ENCODE peak calls at places on chromosome 7, in five cellular contexts. M is prostate gland; X is NB4; I is glomerular endothelial cell; Q is stimulated activated naive CD4-positive, alpha-beta T cell. F is an unnamed sample.

GRCh38 chr7:92456241-92456640 is 9.0 kb downstream of the GATAD1 start:
- DNase-seq in Q (no peak), X (no peak), M (no peak), I (no peak), F (no peak)

GRCh38 chr7:130065500-130066152 is 4.7 kb upstream of the KLHDC10 start:
- DNase-seq in I (no peak), M (no peak), Q (no peak), X (no peak), F (no peak)

GRCh38 chr7:152756126-152756525 is 3.4 kb upstream of the ACTR3B start:
- DNase-seq in Q (no peak), I (no peak), X (no peak), M (no peak), F (no peak)

GRCh38 chr7:6359742-6360141 is 87.3 kb upstream of the CYTH3 start:
- DNase-seq in Q (no peak), X (peak; percentile 66), M (no peak), I (no peak), F (no peak)

GRCh38 chr7:76364198-76364584 is 5.4 kb upstream of the YWHAG start:
- DNase-seq in X (peak; percentile 88), I (no peak), Q (no peak), M (no peak), F (no peak)

GRCh38 chr7:94580601-94581000 is 71.0 kb downstream of the CASD1 start:
- DNase-seq in M (no peak), I (no peak), X (no peak), Q (no peak), F (no peak)

GRCh38 chr7:109259151-109259550 is 689.5 kb downstream of the DNAJB9 start:
- DNase-seq in X (peak; percentile 10), Q (no peak), M (no peak), I (no peak), F (no peak)

GRCh38 chr7:26787696-26788095 is 76.7 kb downstream of the SKAP2 start:
- DNase-seq in M (no peak), Q (no peak), I (no peak), X (no peak), F (no peak)

GRCh38 chr7:147485660-147486210 is 1104.8 kb upstream of the C7orf33 start:
- DNase-seq in M (no peak), Q (no peak), X (no peak), I (no peak), F (peak; percentile 7)

GRCh38 chr7:33814958-33815735 is 90.2 kb upstream of the BMPER start:
- DNase-seq in I (no peak), Q (no peak), M (no peak), X (no peak), F (no peak)

GRCh38 chr7:28804990-28805389 is 153.1 kb downstream of the TRIL start:
- DNase-seq in X (peak; percentile 11), I (no peak), Q (no peak), M (no peak), F (no peak)

GRCh38 chr7:1666779-1667565 is 3.1 kb upstream of the ELFN1 start:
- DNase-seq in I (no peak), X (no peak), Q (no peak), M (no peak), F (no peak)

GRCh38 chr7:12643001-12643400 is 44.4 kb upstream of the ARL4A start:
- DNase-seq in Q (no peak), X (no peak), I (no peak), M (no peak), F (no peak)

GRCh38 chr7:148151778-148152177 is 438.8 kb upstream of the C7orf33 start:
- DNase-seq in I (no peak), Q (no peak), M (no peak), X (no peak), F (no peak)

GRCh38 chr7:136018104-136018503 is 40.9 kb upstream of the MTPN start:
- DNase-seq in Q (no peak), I (no peak), X (no peak), M (no peak), F (no peak)

GRCh38 chr7:26159243-26159642 is 7.2 kb downstream of the NFE2L3 start:
- DNase-seq in M (no peak), X (no peak), Q (no peak), I (no peak), F (no peak)

GRCh38 chr7:142298009-142298408 is 40.2 kb upstream of the PRSS58 start:
- DNase-seq in I (no peak), Q (no peak), X (peak; percentile 43), M (no peak), F (no peak)

GRCh38 chr7:137684316-137684715 is 162.5 kb downstream of the DGKI start:
- DNase-seq in X (no peak), Q (no peak), I (no peak), M (no peak), F (no peak)

GRCh38 chr7:136399378-136399777 is 422.2 kb upstream of the MTPN start:
- DNase-seq in X (no peak), M (no peak), Q (no peak), I (no peak), F (no peak)

GRCh38 chr7:5173490-5173889 is 16.5 kb upstream of the WIPI2 start:
- DNase-seq in Q (no peak), I (no peak), M (no peak), X (peak; percentile 80), F (no peak)

GRCh38 chr7:134504660-134505164 is 22.7 kb upstream of the AKR1B10 start:
- DNase-seq in Q (no peak), I (no peak), M (no peak), X (no peak), F (no peak)

GRCh38 chr7:124059375-124059774 is 26.5 kb upstream of the TMEM229A start:
- DNase-seq in M (no peak), I (no peak), Q (no peak), X (no peak), F (no peak)

GRCh38 chr7:28015169-28015568 is 165.4 kb downstream of the JAZF1 start:
- DNase-seq in M (no peak), I (no peak), X (no peak), Q (no peak), F (no peak)

GRCh38 chr7:151024435-151025056 is at the start of gene ATG9B:
- DNase-seq in I (no peak), Q (no peak), M (no peak), X (no peak), F (no peak)

GRCh38 chr7:47292832-47293309 is 289.0 kb downstream of the TNS3 start:
- DNase-seq in X (no peak), Q (no peak), I (no peak), M (peak; percentile 33), F (peak; percentile 67)

GRCh38 chr7:93011351-93012294 is 106.2 kb downstream of the SAMD9 start:
- DNase-seq in M (no peak), I (peak; percentile 98), X (no peak), Q (no peak), F (no peak)